ENCODE peak calls at places on chromosome 20, in eight cellular contexts. One of them, this sample, is unnamed.

GRCh38 chr20:44247676-44248419 is 740 bp downstream of the GDAP1L1 start:
- ATAC-seq in pancreas: peak; percentile 81
- ATAC-seq in upper lobe of right lung: peak; percentile 55
- ATAC-seq in PC-3: no peak
- ATAC-seq in heart left ventricle: peak; percentile 88
- ATAC-seq in thoracic aorta: no peak
- ATAC-seq in CD8-positive, alpha-beta T cell: peak; percentile 51
- ATAC-seq in upper lobe of left lung: peak; percentile 57
- ATAC-seq in this sample: no peak

GRCh38 chr20:61046721-61047351 is 205.2 kb upstream of the CDH4 start:
- ATAC-seq in PC-3: no peak
- ATAC-seq in thoracic aorta: no peak
- ATAC-seq in heart left ventricle: no peak
- ATAC-seq in pancreas: no peak
- ATAC-seq in upper lobe of left lung: no peak
- ATAC-seq in upper lobe of right lung: no peak
- ATAC-seq in CD8-positive, alpha-beta T cell: no peak
- ATAC-seq in this sample: no peak

GRCh38 chr20:36307412-36308317 is 1.5 kb downstream of the DLGAP4 start:
- ATAC-seq in upper lobe of left lung: no peak
- ATAC-seq in CD8-positive, alpha-beta T cell: no peak
- ATAC-seq in heart left ventricle: no peak
- ATAC-seq in PC-3: no peak
- ATAC-seq in upper lobe of right lung: no peak
- ATAC-seq in thoracic aorta: no peak
- ATAC-seq in pancreas: no peak
- ATAC-seq in this sample: no peak

GRCh38 chr20:58402827-58403226 is 13.8 kb downstream of the VAPB start:
- ATAC-seq in heart left ventricle: no peak
- ATAC-seq in pancreas: no peak
- ATAC-seq in CD8-positive, alpha-beta T cell: no peak
- ATAC-seq in PC-3: no peak
- ATAC-seq in upper lobe of right lung: no peak
- ATAC-seq in thoracic aorta: no peak
- ATAC-seq in upper lobe of left lung: no peak
- ATAC-seq in this sample: no peak

GRCh38 chr20:16349518-16350295 is 223.5 kb downstream of the KIF16B start:
- ATAC-seq in heart left ventricle: no peak
- ATAC-seq in upper lobe of right lung: no peak
- ATAC-seq in upper lobe of left lung: peak; percentile 55
- ATAC-seq in thoracic aorta: no peak
- ATAC-seq in PC-3: no peak
- ATAC-seq in pancreas: no peak
- ATAC-seq in CD8-positive, alpha-beta T cell: no peak
- ATAC-seq in this sample: no peak

GRCh38 chr20:19363439-19363838 is 151.0 kb downstream of the SLC24A3 start:
- ATAC-seq in thoracic aorta: no peak
- ATAC-seq in PC-3: no peak
- ATAC-seq in upper lobe of left lung: no peak
- ATAC-seq in heart left ventricle: no peak
- ATAC-seq in upper lobe of right lung: no peak
- ATAC-seq in pancreas: no peak
- ATAC-seq in CD8-positive, alpha-beta T cell: no peak
- ATAC-seq in this sample: no peak

GRCh38 chr20:46305331-46305972 is 2.8 kb downstream of the CDH22 start:
- ATAC-seq in heart left ventricle: peak; percentile 27
- ATAC-seq in pancreas: peak; percentile 91
- ATAC-seq in upper lobe of right lung: no peak
- ATAC-seq in CD8-positive, alpha-beta T cell: no peak
- ATAC-seq in PC-3: no peak
- ATAC-seq in upper lobe of left lung: no peak
- ATAC-seq in thoracic aorta: no peak
- ATAC-seq in this sample: no peak

GRCh38 chr20:53598140-53599038 is 4.8 kb upstream of the ZNF217 start:
- ATAC-seq in thoracic aorta: no peak
- ATAC-seq in pancreas: no peak
- ATAC-seq in heart left ventricle: no peak
- ATAC-seq in upper lobe of right lung: no peak
- ATAC-seq in upper lobe of left lung: no peak
- ATAC-seq in PC-3: no peak
- ATAC-seq in CD8-positive, alpha-beta T cell: no peak
- ATAC-seq in this sample: no peak

GRCh38 chr20:56155625-56156024 is 92.9 kb upstream of the MC3R start:
- ATAC-seq in pancreas: no peak
- ATAC-seq in PC-3: no peak
- ATAC-seq in thoracic aorta: no peak
- ATAC-seq in upper lobe of right lung: no peak
- ATAC-seq in upper lobe of left lung: no peak
- ATAC-seq in heart left ventricle: no peak
- ATAC-seq in CD8-positive, alpha-beta T cell: no peak
- ATAC-seq in this sample: no peak

GRCh38 chr20:6637160-6637579 is 130.3 kb upstream of the BMP2 start:
- ATAC-seq in heart left ventricle: peak; percentile 17
- ATAC-seq in PC-3: no peak
- ATAC-seq in upper lobe of right lung: peak; percentile 46
- ATAC-seq in upper lobe of left lung: no peak
- ATAC-seq in CD8-positive, alpha-beta T cell: no peak
- ATAC-seq in pancreas: peak; percentile 31
- ATAC-seq in thoracic aorta: no peak
- ATAC-seq in this sample: peak; percentile 23

GRCh38 chr20:44001667-44002596 is 87.3 kb downstream of the TOX2 start:
- ATAC-seq in CD8-positive, alpha-beta T cell: no peak
- ATAC-seq in pancreas: no peak
- ATAC-seq in upper lobe of right lung: no peak
- ATAC-seq in heart left ventricle: peak; percentile 34
- ATAC-seq in thoracic aorta: no peak
- ATAC-seq in PC-3: no peak
- ATAC-seq in upper lobe of left lung: no peak
- ATAC-seq in this sample: no peak

GRCh38 chr20:63268671-63269439 is 3.8 kb upstream of the ARFGAP1 start:
- ATAC-seq in heart left ventricle: no peak
- ATAC-seq in thoracic aorta: no peak
- ATAC-seq in PC-3: no peak
- ATAC-seq in CD8-positive, alpha-beta T cell: no peak
- ATAC-seq in upper lobe of left lung: no peak
- ATAC-seq in upper lobe of right lung: no peak
- ATAC-seq in pancreas: no peak
- ATAC-seq in this sample: no peak

GRCh38 chr20:32539817-32540675 is 45.1 kb downstream of the NOL4L start:
- ATAC-seq in upper lobe of right lung: no peak
- ATAC-seq in CD8-positive, alpha-beta T cell: peak; percentile 30
- ATAC-seq in thoracic aorta: no peak
- ATAC-seq in pancreas: no peak
- ATAC-seq in upper lobe of left lung: no peak
- ATAC-seq in heart left ventricle: no peak
- ATAC-seq in PC-3: no peak
- ATAC-seq in this sample: no peak

GRCh38 chr20:60206259-60206658 is 248.0 kb downstream of the CDH26 start:
- ATAC-seq in pancreas: no peak
- ATAC-seq in upper lobe of left lung: no peak
- ATAC-seq in heart left ventricle: peak; percentile 50
- ATAC-seq in CD8-positive, alpha-beta T cell: no peak
- ATAC-seq in thoracic aorta: no peak
- ATAC-seq in PC-3: peak; percentile 43
- ATAC-seq in upper lobe of right lung: peak; percentile 60
- ATAC-seq in this sample: no peak

GRCh38 chr20:34703573-34704176 is 469 bp upstream of the TP53INP2 start:
- ATAC-seq in CD8-positive, alpha-beta T cell: no peak
- ATAC-seq in PC-3: peak; percentile 40
- ATAC-seq in pancreas: peak; percentile 39
- ATAC-seq in thoracic aorta: no peak
- ATAC-seq in upper lobe of right lung: peak; percentile 0
- ATAC-seq in upper lobe of left lung: peak; percentile 0
- ATAC-seq in heart left ventricle: peak; percentile 2
- ATAC-seq in this sample: peak; percentile 2

GRCh38 chr20:7851031-7851490 is 89.2 kb downstream of the HAO1 start:
- ATAC-seq in thoracic aorta: no peak
- ATAC-seq in PC-3: peak; percentile 80
- ATAC-seq in upper lobe of right lung: no peak
- ATAC-seq in upper lobe of left lung: no peak
- ATAC-seq in CD8-positive, alpha-beta T cell: no peak
- ATAC-seq in pancreas: no peak
- ATAC-seq in heart left ventricle: no peak
- ATAC-seq in this sample: no peak

GRCh38 chr20:33684533-33685327 is 1.5 kb downstream of the E2F1 start:
- ATAC-seq in upper lobe of right lung: no peak
- ATAC-seq in pancreas: no peak
- ATAC-seq in CD8-positive, alpha-beta T cell: no peak
- ATAC-seq in heart left ventricle: no peak
- ATAC-seq in upper lobe of left lung: no peak
- ATAC-seq in thoracic aorta: no peak
- ATAC-seq in PC-3: no peak
- ATAC-seq in this sample: no peak
- H3K4me1 ChIP-seq in upper lobe of right lung: peaks cover 18% of the 10 kb centered on the region
- H3K4me1 ChIP-seq in pancreas: no peaks in the 10 kb centered on the region
- H3K4me1 ChIP-seq in CD8-positive, alpha-beta T cell: peaks cover 34% of the 10 kb centered on the region
- H3K4me1 ChIP-seq in heart left ventricle: peaks cover 5% of the 10 kb centered on the region
- H3K4me1 ChIP-seq in upper lobe of left lung: peaks cover 27% of the 10 kb centered on the region
- H3K4me1 ChIP-seq in thoracic aorta: peaks cover 33% of the 10 kb centered on the region
- H3K4me1 ChIP-seq in PC-3: peaks cover 18% of the 10 kb centered on the region
- H3K4me1 ChIP-seq in this sample: no peaks in the 10 kb centered on the region

GRCh38 chr20:49646528-49646927 is 67.2 kb downstream of the B4GALT5 start:
- ATAC-seq in upper lobe of right lung: no peak
- ATAC-seq in pancreas: no peak
- ATAC-seq in upper lobe of left lung: no peak
- ATAC-seq in heart left ventricle: no peak
- ATAC-seq in thoracic aorta: no peak
- ATAC-seq in CD8-positive, alpha-beta T cell: no peak
- ATAC-seq in PC-3: no peak
- ATAC-seq in this sample: no peak

GRCh38 chr20:49642808-49643207 is 70.9 kb downstream of the B4GALT5 start:
- ATAC-seq in thoracic aorta: no peak
- ATAC-seq in heart left ventricle: no peak
- ATAC-seq in pancreas: no peak
- ATAC-seq in PC-3: no peak
- ATAC-seq in CD8-positive, alpha-beta T cell: no peak
- ATAC-seq in upper lobe of right lung: no peak
- ATAC-seq in upper lobe of left lung: no peak
- ATAC-seq in this sample: no peak

GRCh38 chr20:49644980-49645565 is 68.6 kb downstream of the B4GALT5 start:
- ATAC-seq in heart left ventricle: no peak
- ATAC-seq in pancreas: no peak
- ATAC-seq in CD8-positive, alpha-beta T cell: no peak
- ATAC-seq in thoracic aorta: no peak
- ATAC-seq in upper lobe of right lung: no peak
- ATAC-seq in PC-3: no peak
- ATAC-seq in upper lobe of left lung: no peak
- ATAC-seq in this sample: no peak

GRCh38 chr20:49647509-49647908 is 66.2 kb downstream of the B4GALT5 start:
- ATAC-seq in pancreas: no peak
- ATAC-seq in heart left ventricle: no peak
- ATAC-seq in upper lobe of left lung: no peak
- ATAC-seq in upper lobe of right lung: no peak
- ATAC-seq in PC-3: peak; percentile 86
- ATAC-seq in CD8-positive, alpha-beta T cell: no peak
- ATAC-seq in thoracic aorta: no peak
- ATAC-seq in this sample: no peak

DNA sequence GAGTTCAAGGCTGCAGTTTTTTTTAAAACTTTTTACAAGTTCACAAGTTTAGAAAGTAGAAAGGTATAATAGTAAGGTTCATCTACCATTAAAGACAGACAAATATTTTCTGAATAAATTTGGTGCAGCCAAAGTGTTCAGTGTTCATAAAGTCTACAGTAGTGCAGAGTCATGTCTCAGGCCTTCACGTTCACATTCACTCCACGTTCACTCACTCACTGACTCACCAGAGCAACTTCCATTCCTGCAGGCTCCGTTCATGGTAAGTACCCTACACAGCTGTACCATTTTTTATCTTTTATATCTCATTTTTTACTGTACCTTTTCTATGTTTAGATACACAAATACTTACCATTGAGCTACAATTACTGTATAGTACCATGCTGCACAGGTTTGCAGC is 67.6 kb downstream of the B4GALT5 start:
- ATAC-seq in heart left ventricle: no peak
- ATAC-seq in thoracic aorta: no peak
- ATAC-seq in upper lobe of right lung: no peak
- ATAC-seq in PC-3: no peak
- ATAC-seq in CD8-positive, alpha-beta T cell: no peak
- ATAC-seq in upper lobe of left lung: no peak
- ATAC-seq in pancreas: no peak
- ATAC-seq in this sample: no peak
- H3K4me1 ChIP-seq in heart left ventricle: no peaks in the 10 kb centered on the region
- H3K4me1 ChIP-seq in thoracic aorta: no peaks in the 10 kb centered on the region
- H3K4me1 ChIP-seq in upper lobe of right lung: peaks cover 13% of the 10 kb centered on the region
- H3K4me1 ChIP-seq in PC-3: peaks cover 20% of the 10 kb centered on the region
- H3K4me1 ChIP-seq in CD8-positive, alpha-beta T cell: no peaks in the 10 kb centered on the region
- H3K4me1 ChIP-seq in upper lobe of left lung: peaks cover 10% of the 10 kb centered on the region
- H3K4me1 ChIP-seq in pancreas: peaks cover 5% of the 10 kb centered on the region
- H3K4me1 ChIP-seq in this sample: no peaks in the 10 kb centered on the region

DNA sequence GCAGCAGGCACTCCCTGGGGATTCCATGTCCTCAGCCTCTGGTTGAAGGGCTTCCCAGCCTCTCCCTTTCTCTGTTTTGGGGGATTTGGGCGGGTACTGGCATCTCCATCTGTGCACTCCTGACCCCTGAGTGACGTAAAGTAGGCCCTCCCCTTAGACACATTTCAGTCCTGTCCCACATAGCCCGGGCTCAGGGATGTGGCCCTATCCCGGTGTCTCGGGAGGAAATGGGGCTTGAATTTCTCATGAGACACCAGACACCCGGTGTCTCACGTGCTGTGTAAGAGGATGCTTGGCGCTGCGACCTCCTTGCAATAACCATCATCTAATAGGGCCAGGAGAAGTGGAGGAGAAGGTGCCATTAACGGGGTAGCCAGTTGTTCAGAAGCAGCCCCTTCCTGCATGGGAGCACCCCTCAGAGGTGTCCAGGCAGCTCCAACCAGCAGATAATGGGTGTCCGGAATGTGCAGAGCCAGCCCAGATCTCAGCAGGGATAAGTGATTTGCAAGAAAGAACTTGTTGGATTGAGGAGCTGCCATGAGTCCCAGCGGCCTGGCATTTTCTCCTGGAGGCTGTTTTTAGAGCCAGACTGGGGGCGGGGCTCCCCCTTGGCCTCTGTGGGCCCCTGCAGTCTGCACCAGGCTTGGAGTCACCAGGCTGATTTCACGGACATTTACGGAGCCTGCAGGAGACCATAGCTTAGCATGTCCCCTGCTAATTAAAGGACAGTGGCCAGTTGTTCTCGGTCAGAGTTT is 372.0 kb downstream of the PREX1 start:
- ATAC-seq in CD8-positive, alpha-beta T cell: no peak
- ATAC-seq in upper lobe of left lung: no peak
- ATAC-seq in thoracic aorta: no peak
- ATAC-seq in upper lobe of right lung: no peak
- ATAC-seq in PC-3: no peak
- ATAC-seq in pancreas: no peak
- ATAC-seq in heart left ventricle: no peak
- ATAC-seq in this sample: no peak
- H3K4me1 ChIP-seq in CD8-positive, alpha-beta T cell: no peaks in the 10 kb centered on the region
- H3K4me1 ChIP-seq in upper lobe of left lung: no peaks in the 10 kb centered on the region
- H3K4me1 ChIP-seq in thoracic aorta: no peaks in the 10 kb centered on the region
- H3K4me1 ChIP-seq in upper lobe of right lung: no peaks in the 10 kb centered on the region
- H3K4me1 ChIP-seq in PC-3: no peaks in the 10 kb centered on the region
- H3K4me1 ChIP-seq in pancreas: no peaks in the 10 kb centered on the region
- H3K4me1 ChIP-seq in heart left ventricle: no peaks in the 10 kb centered on the region
- H3K4me1 ChIP-seq in this sample: no peaks in the 10 kb centered on the region

DNA sequence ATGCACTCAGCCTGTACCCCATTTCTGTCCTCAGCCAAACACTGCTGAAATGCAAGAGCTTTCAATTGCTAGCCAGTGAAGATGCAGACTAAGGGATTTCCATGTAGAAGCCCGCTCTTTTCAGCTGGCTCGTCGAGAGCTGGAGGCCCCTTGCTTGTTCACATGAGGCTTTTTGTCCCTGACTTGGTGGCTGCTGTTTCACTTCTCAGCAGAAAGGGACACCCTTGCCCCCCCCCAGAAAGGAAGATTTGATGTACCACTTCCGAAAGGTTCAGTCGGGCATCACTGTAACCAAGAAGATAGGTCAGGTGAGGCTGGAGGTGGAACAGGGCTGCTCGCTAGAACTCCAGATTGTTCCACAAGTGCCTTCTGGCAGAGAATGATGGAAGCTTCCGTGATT is 23.3 kb downstream of the PTPN1 start:
- ATAC-seq in CD8-positive, alpha-beta T cell: no peak
- ATAC-seq in upper lobe of left lung: no peak
- ATAC-seq in upper lobe of right lung: no peak
- ATAC-seq in thoracic aorta: no peak
- ATAC-seq in heart left ventricle: no peak
- ATAC-seq in pancreas: no peak
- ATAC-seq in PC-3: no peak
- ATAC-seq in this sample: no peak
- H3K4me1 ChIP-seq in CD8-positive, alpha-beta T cell: peaks cover 44% of the 10 kb centered on the region
- H3K4me1 ChIP-seq in upper lobe of left lung: peaks cover 49% of the 10 kb centered on the region
- H3K4me1 ChIP-seq in upper lobe of right lung: peaks cover 72% of the 10 kb centered on the region
- H3K4me1 ChIP-seq in thoracic aorta: peaks cover 49% of the 10 kb centered on the region
- H3K4me1 ChIP-seq in heart left ventricle: peaks cover 26% of the 10 kb centered on the region
- H3K4me1 ChIP-seq in pancreas: peaks cover 8% of the 10 kb centered on the region
- H3K4me1 ChIP-seq in PC-3: peaks cover 11% of the 10 kb centered on the region
- H3K4me1 ChIP-seq in this sample: peaks cover 12% of the 10 kb centered on the region

This sample was measured in gastroesophageal sphincter.